ENCODE peak calls at places on chromosomes 4 and X, in six cellular contexts. S is germinal center; W is stimulated activated CD8-positive, alpha-beta memory T cell treated with anti-CD3 and anti-CD28 coated beads, Interleukin-7, amount 100 ng/mL, for 1 hour; P is activated T-cell treated with anti-CD3 and anti-CD28 coated beads, Interleukin-2, amount 50 U/mL, for 1 hour; B is NCI-H2227 treated with DMSO at 0.1 percent for 48 hours; F is CD8-positive, alpha-beta memory T cell. G is an unnamed sample.

GRCh38 chr4:41480985-41481384 is 57.0 kb upstream of the LIMCH1 start:
- DNase-seq in S (no peak), W (no peak), P (no peak), B (no peak), F (no peak), G (no peak)

GRCh38 chr4:70315928-70316327 is 18.9 kb upstream of the CABS1 start:
- DNase-seq in S (no peak), W (no peak), P (no peak), B (no peak), F (no peak), G (no peak)

GRCh38 chr4:109733728-109734127 is 3.9 kb upstream of the PLA2G12A start:
- DNase-seq in S (no peak), W (no peak), P (no peak), B (no peak), F (no peak), G (no peak)

GRCh38 chr4:118967393-118967792 is 78.7 kb downstream of the SYNPO2 start:
- DNase-seq in S (no peak), W (no peak), P (no peak), B (no peak), F (no peak), G (no peak)

GRCh38 chrX:16842684-16843083 is 27.5 kb downstream of the RBBP7 start:
- DNase-seq in S (no peak), W (no peak), P (no peak), B (no peak), F (no peak), G (no peak)

GRCh38 chr4:8702020-8702495 is 109.5 kb downstream of the CPZ start:
- DNase-seq in S (no peak), W (no peak), P (no peak), B (no peak), F (no peak), G (no peak)

GRCh38 chrX:150152036-150152435 is 211.1 kb upstream of the MAMLD1 start:
- DNase-seq in S (no peak), W (no peak), P (no peak), B (no peak), F (no peak), G (no peak)

GRCh38 chrX:151921292-151921691 is 8.6 kb downstream of the MAGEA4 start:
- DNase-seq in S (no peak), W (no peak), P (no peak), B (no peak), F (no peak), G (no peak)

GRCh38 chr4:40196724-40197281 is at the start of gene RHOH:
- DNase-seq in S (peak), W (peak), P (peak), B (no peak), F (peak), G (no peak)

GRCh38 chrX:71532078-71532752 is 689 bp upstream of the OGT start:
- DNase-seq in S (peak), W (no peak), P (peak), B (peak), F (peak), G (no peak)

GRCh38 chr4:78131403-78131802 is 74.3 kb downstream of the FRAS1 start:
- DNase-seq in S (no peak), W (no peak), P (no peak), B (no peak), F (no peak), G (no peak)

GRCh38 chr4:182306792-182307507 is 63.7 kb downstream of the TENM3 start:
- DNase-seq in S (no peak), W (no peak), P (no peak), B (no peak), F (no peak), G (no peak)

GRCh38 chrX:129781134-129782014 is 1.6 kb downstream of the SASH3 start:
- DNase-seq in S (peak), W (peak), P (peak), B (no peak), F (peak), G (no peak)

GRCh38 chr4:15778742-15779231 is 659 bp downstream of the CD38 start:
- DNase-seq in S (peak), W (no peak), P (peak), B (no peak), F (peak), G (no peak)

GRCh38 chr4:125104616-125105015 is 210.1 kb upstream of the FAT4 start:
- DNase-seq in S (no peak), W (no peak), P (no peak), B (no peak), F (no peak), G (no peak)

GRCh38 chrX:44245730-44246129 is 97.7 kb downstream of the EFHC2 start:
- DNase-seq in S (no peak), W (no peak), P (no peak), B (no peak), F (peak), G (no peak)

GRCh38 chr4:118410143-118410542 is 57.3 kb upstream of the PRSS12 start:
- DNase-seq in S (no peak), W (no peak), P (no peak), B (no peak), F (no peak), G (no peak)

GRCh38 chrX:120823554-120823953 is 52.1 kb downstream of the CT47B1 start:
- DNase-seq in S (no peak), W (no peak), P (no peak), B (no peak), F (no peak), G (no peak)

GRCh38 chrX:110745288-110745687 is 50.3 kb downstream of the CHRDL1 start:
- DNase-seq in S (no peak), W (no peak), P (no peak), B (no peak), F (no peak), G (no peak)

GRCh38 chr4:159398236-159398638 is 295.4 kb downstream of the RAPGEF2 start:
- DNase-seq in S (no peak), W (no peak), P (no peak), B (no peak), F (no peak), G (peak)

GRCh38 chr4:121574618-121575017 is 122.2 kb downstream of the ANXA5 start:
- DNase-seq in S (no peak), W (no peak), P (no peak), B (no peak), F (no peak), G (no peak)

GRCh38 chr4:98625399-98625798 is 33.0 kb downstream of the TSPAN5 start:
- DNase-seq in S (no peak), W (no peak), P (no peak), B (no peak), F (no peak), G (no peak)

GRCh38 chr4:79650794-79651431 is 242.9 kb upstream of the GK2 start:
- DNase-seq in S (no peak), W (no peak), P (no peak), B (no peak), F (no peak), G (peak)

GRCh38 chrX:13432776-13433605 is 113.1 kb upstream of the ATXN3L start:
- DNase-seq in S (no peak), W (no peak), P (no peak), B (no peak), F (no peak), G (no peak)

GRCh38 chrX:27815209-27815608 is 7.4 kb downstream of the MAGEB10 start:
- DNase-seq in S (no peak), W (no peak), P (no peak), B (no peak), F (no peak), G (peak)

GRCh38 chrX:20729421-20729820 is 462.7 kb upstream of the RPS6KA3 start:
- DNase-seq in S (no peak), W (no peak), P (no peak), B (no peak), F (no peak), G (no peak)

GRCh38 chr4:141275834-141276233 is 55.1 kb downstream of the ZNF330 start:
- DNase-seq in S (no peak), W (no peak), P (no peak), B (no peak), F (no peak), G (no peak)

GRCh38 chr4:16826397-16826910 is 72.0 kb downstream of the LDB2 start:
- DNase-seq in S (no peak), W (no peak), P (no peak), B (no peak), F (no peak), G (no peak)

GRCh38 chrX:134186362-134187121 is 50.4 kb upstream of the CCDC160 start:
- DNase-seq in S (peak), W (no peak), P (no peak), B (no peak), F (peak), G (no peak)

GRCh38 chrX:103360916-103361315 is 4.6 kb downstream of the TCEAL9 start:
- DNase-seq in S (no peak), W (no peak), P (no peak), B (no peak), F (no peak), G (no peak)

GRCh38 chr4:116664198-116664597 is 421.2 kb downstream of the TRAM1L1 start:
- DNase-seq in S (no peak), W (no peak), P (no peak), B (no peak), F (no peak), G (no peak)

G was measured in glomerular endothelial cell.